ENCODE peak calls at places on chromosome 9, in six cellular contexts. O is IMR-90, C is adipocyte, E is Karpas-422, J is H9, P is GM23248. H is an unnamed sample.

GRCh38 chr9:89999534-90000370 is 394.9 kb downstream of the GADD45G start:
- DNase-seq in O (peak; percentile 55), C (peak; percentile 44), E (no peak), J (no peak), P (peak; percentile 65), H (peak; percentile 90)

GRCh38 chr9:6055213-6055612 is 39.8 kb upstream of the RANBP6 start:
- DNase-seq in O (peak; percentile 91), C (peak; percentile 89), E (peak; percentile 94), J (peak; percentile 38), P (peak; percentile 91), H (peak; percentile 69)

GRCh38 chr9:114484854-114485443 is 20.3 kb downstream of the WHRN start:
- DNase-seq in O (peak; percentile 87), C (peak; percentile 29), E (peak; percentile 65), J (no peak), P (peak; percentile 88), H (no peak)

GRCh38 chr9:95181845-95182244 is 135.7 kb downstream of the FANCC start:
- DNase-seq in O (no peak), C (no peak), E (no peak), J (no peak), P (no peak), H (no peak)

GRCh38 chr9:22423566-22423965 is 23.1 kb upstream of the DMRTA1 start:
- DNase-seq in O (no peak), C (no peak), E (no peak), J (no peak), P (no peak), H (no peak)

GRCh38 chr9:18666987-18667772 is 193.2 kb downstream of the ADAMTSL1 start:
- DNase-seq in O (peak; percentile 43), C (peak; percentile 74), E (no peak), J (no peak), P (peak; percentile 24), H (no peak)

GRCh38 chr9:101791938-101792337 is 53.5 kb upstream of the GRIN3A start:
- DNase-seq in O (no peak), C (no peak), E (peak; percentile 83), J (peak; percentile 80), P (peak; percentile 15), H (peak; percentile 49)

GRCh38 chr9:126513159-126514036 is 100.3 kb upstream of the LMX1B start:
- DNase-seq in O (no peak), C (no peak), E (no peak), J (peak; percentile 33), P (no peak), H (no peak)

GRCh38 chr9:72338631-72339030 is 26.4 kb downstream of the ZFAND5 start:
- DNase-seq in O (no peak), C (no peak), E (no peak), J (no peak), P (no peak), H (no peak)

GRCh38 chr9:134764870-134765269 is 115.7 kb upstream of the FCN2 start:
- DNase-seq in O (no peak), C (no peak), E (no peak), J (no peak), P (no peak), H (no peak)

GRCh38 chr9:75238311-75238976 is 150.1 kb downstream of the OSTF1 start:
- DNase-seq in O (peak; percentile 68), C (peak; percentile 81), E (peak; percentile 89), J (peak; percentile 72), P (peak; percentile 67), H (peak; percentile 71)

GRCh38 chr9:94821098-94821930 is 94.8 kb downstream of the AOPEP start:
- DNase-seq in O (no peak), C (no peak), E (peak; percentile 60), J (no peak), P (no peak), H (no peak)

GRCh38 chr9:127667906-127668305 is 38.9 kb upstream of the CFAP157 start:
- DNase-seq in O (no peak), C (no peak), E (no peak), J (no peak), P (no peak), H (no peak)

GRCh38 chr9:19102181-19102630 is 498 bp downstream of the HAUS6 start:
- DNase-seq in O (peak; percentile 16), C (peak; percentile 40), E (peak; percentile 76), J (no peak), P (peak; percentile 62), H (peak; percentile 46)

GRCh38 chr9:35027871-35028270 is 38.3 kb downstream of the DNAJB5 start:
- DNase-seq in O (peak; percentile 51), C (no peak), E (no peak), J (no peak), P (no peak), H (no peak)

GRCh38 chr9:116425244-116425643 is 261.9 kb upstream of the TRIM32 start:
- DNase-seq in O (no peak), C (no peak), E (no peak), J (no peak), P (no peak), H (no peak)

GRCh38 chr9:116423149-116423548 is 264.0 kb upstream of the TRIM32 start:
- DNase-seq in O (no peak), C (no peak), E (no peak), J (no peak), P (no peak), H (no peak)

GRCh38 chr9:116417464-116417863 is 263.9 kb downstream of the PAPPA start:
- DNase-seq in O (no peak), C (peak; percentile 40), E (no peak), J (no peak), P (peak; percentile 15), H (no peak)

GRCh38 chr9:116422119-116422979 is 264.8 kb upstream of the TRIM32 start:
- DNase-seq in O (no peak), C (no peak), E (no peak), J (no peak), P (no peak), H (no peak)

DNA sequence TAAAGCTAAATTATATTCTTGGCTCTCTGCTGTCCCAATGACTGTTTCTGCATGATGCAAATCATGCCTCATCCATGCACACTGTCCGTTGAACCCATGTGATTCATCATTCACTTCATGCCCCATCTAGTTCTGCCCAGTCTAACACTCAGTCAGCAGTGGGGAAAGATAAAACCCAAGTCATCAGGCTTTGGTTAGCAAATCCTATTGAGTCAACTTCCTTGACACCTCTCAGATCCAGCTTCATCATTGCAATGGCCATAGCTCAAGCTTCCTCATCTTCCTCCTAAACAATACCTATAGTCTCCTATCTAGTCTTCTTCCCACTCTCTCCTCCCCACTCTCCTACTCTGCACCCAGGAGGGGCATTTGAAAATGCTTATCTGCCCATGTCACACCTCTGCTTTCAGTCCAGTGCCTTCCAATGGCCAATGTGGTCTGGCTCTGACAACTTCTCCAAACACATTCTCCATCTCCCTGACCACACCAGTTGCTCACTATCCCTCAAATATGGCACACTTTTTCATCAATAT is 266.0 kb upstream of the TRIM32 start:
- DNase-seq in O (peak; percentile 56), C (no peak), E (no peak), J (no peak), P (peak; percentile 89), H (no peak)
- H3K9ac ChIP-seq in O (no peak overlapping the region), C (no peak overlapping the region), E (no peak overlapping the region), J (no peak overlapping the region), P (no peak overlapping the region), H (no peak overlapping the region)

DNA sequence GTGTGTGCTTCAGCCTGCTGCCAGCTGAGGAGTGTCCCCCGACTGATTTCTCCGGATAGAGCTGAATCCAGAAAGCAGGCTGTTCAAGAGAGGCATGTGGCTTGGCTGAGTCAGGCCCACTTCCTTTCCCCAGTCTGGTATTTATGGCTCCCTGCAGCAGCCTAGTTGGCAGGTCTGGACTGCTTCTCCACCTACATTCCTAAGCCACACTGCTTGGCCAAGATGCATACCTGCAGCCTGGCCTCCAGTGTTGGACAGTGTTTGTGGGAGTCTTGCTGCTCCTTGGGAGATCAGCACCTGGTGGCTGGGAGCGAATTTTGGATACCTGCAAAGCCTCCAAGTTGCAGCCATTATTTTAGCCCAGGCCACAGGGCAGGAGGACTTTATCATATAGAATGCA is 670.8 kb downstream of the ACTL7B start:
- DNase-seq in O (peak; percentile 34), C (no peak), E (no peak), J (no peak), P (peak; percentile 72), H (peak; percentile 49)
- H3K9ac ChIP-seq in O (no peak overlapping the region), C (no peak overlapping the region), E (no peak overlapping the region), J (no peak overlapping the region), P (no peak overlapping the region), H (peak overlapping the region; percentile 13)

DNA sequence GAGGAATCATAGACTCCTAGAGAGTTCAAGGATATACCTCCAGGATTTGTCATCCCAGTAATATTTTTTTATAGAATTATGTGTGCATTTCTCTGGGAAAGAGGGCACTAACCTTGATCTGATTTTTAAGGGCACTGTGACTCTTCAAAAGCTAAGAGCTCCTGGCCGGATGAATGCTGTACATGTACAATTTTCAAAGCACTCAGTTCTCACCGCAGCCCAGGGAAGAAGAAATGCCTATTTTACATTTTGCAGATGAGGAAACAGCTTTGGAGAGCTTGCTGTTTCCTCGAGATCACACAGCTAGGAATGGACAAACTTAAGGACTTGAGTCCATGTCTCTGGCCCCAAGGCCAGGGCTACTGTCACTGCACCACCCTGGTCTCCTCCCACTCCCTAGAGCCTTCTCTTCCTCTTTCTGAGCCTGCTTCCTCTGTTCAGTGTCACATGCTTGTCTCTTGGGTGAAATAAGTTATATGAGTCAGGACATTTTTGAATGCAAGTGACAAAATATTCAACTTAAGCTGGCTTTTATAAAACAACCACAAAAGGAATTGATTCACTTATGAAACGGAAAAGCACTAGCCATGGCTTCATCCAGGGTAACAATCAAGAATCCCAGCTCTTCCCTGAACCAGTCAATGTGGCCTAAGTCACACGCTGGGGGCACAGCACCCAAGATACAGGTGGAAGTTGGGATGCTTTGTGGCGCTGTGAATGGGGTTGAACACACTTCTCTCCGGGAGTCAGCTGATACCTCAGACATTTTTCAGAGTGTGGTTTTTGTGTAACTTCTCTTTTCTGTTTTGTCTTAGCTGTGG is 45.6 kb upstream of the TGFBR1 start:
- DNase-seq in O (no peak), C (no peak), E (peak; percentile 93), J (no peak), P (peak; percentile 42), H (peak; percentile 27)
- H3K9ac ChIP-seq in O (no peak overlapping the region), C (no peak overlapping the region), E (peak overlapping the region; percentile 67), J (no peak overlapping the region), P (no peak overlapping the region), H (no peak overlapping the region)

GRCh38 chr9:133713211-133713959 is 24.8 kb downstream of the SARDH start:
- DNase-seq in O (no peak), C (no peak), E (no peak), J (peak; percentile 34), P (no peak), H (no peak)

GRCh38 chr9:133715295-133715865 is 22.8 kb downstream of the SARDH start:
- DNase-seq in O (peak; percentile 58), C (peak; percentile 43), E (no peak), J (peak; percentile 21), P (no peak), H (no peak)

GRCh38 chr9:133714606-133715294 is 23.4 kb downstream of the SARDH start:
- DNase-seq in O (peak; percentile 84), C (peak; percentile 25), E (no peak), J (peak; percentile 34), P (no peak), H (no peak)

GRCh38 chr9:133712221-133713100 is 25.7 kb downstream of the SARDH start:
- DNase-seq in O (no peak), C (no peak), E (no peak), J (no peak), P (no peak), H (no peak)

DNA sequence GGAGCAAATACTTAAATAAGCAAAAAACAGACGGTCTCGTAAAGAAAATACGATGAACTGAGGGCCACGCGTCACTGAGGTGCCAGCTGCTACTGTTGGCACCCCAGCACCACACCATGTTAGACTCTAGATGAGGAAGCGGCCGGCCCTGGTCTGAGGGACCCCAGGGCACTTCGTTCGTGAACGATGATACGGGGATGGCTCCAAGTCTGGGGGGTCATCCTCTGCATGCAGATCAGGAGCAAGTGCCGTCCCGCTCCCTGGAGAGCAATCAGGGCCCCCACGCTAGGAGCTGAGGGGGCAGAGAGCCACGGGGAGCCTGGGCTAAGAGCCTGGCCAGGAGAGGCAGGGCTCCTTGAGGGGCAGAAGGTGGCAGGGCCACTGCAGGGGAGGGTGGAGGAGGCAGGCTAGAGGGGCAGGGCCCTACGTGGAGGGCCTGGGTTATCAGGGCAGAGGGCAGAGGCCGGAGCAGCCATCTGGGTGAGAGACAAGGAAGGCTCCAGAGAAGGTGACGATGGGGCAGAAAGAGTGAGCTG is 24.1 kb downstream of the SARDH start:
- DNase-seq in O (no peak), C (no peak), E (no peak), J (no peak), P (no peak), H (no peak)
- H3K9ac ChIP-seq in O (no peak overlapping the region), C (no peak overlapping the region), E (no peak overlapping the region), J (no peak overlapping the region), P (no peak overlapping the region), H (no peak overlapping the region)

H was measured in colonic mucosa.